ENCODE peak calls at places on chromosomes 4 and X, in five cellular contexts. One of them, this sample, is unnamed.
A peak's percentile ranks its signal among the peaks of the same experiment; 100 is the strongest.

GRCh38 chr4:150578745-150579470 is 3.0 kb upstream of the MAB21L2 start:
- DNase-seq in T1000: no peak
- DNase-seq in HCEC 1CT: peak; percentile 53
- DNase-seq in upper lobe of left lung: no peak
- DNase-seq in stimulated activated CD4-positive, alpha-beta T cell treated with anti-CD3 and anti-CD28 coated beads, Interleukin-2, amount 100 ng/mL, for 48 hours: no peak
- DNase-seq in this sample: no peak

GRCh38 chr4:124710253-124710849 is 2.2 kb downstream of the ANKRD50 start:
- DNase-seq in upper lobe of left lung: no peak
- DNase-seq in HCEC 1CT: no peak
- DNase-seq in T1000: no peak
- DNase-seq in stimulated activated CD4-positive, alpha-beta T cell treated with anti-CD3 and anti-CD28 coated beads, Interleukin-2, amount 100 ng/mL, for 48 hours: no peak
- DNase-seq in this sample: no peak

GRCh38 chrX:24767557-24767956 is 73.8 kb downstream of the POLA1 start:
- DNase-seq in stimulated activated CD4-positive, alpha-beta T cell treated with anti-CD3 and anti-CD28 coated beads, Interleukin-2, amount 100 ng/mL, for 48 hours: no peak
- DNase-seq in HCEC 1CT: peak; percentile 6
- DNase-seq in T1000: no peak
- DNase-seq in upper lobe of left lung: no peak
- DNase-seq in this sample: no peak

GRCh38 chrX:139554991-139555675 is 24.6 kb downstream of the F9 start:
- DNase-seq in HCEC 1CT: no peak
- DNase-seq in upper lobe of left lung: peak; percentile 38
- DNase-seq in T1000: no peak
- DNase-seq in stimulated activated CD4-positive, alpha-beta T cell treated with anti-CD3 and anti-CD28 coated beads, Interleukin-2, amount 100 ng/mL, for 48 hours: no peak
- DNase-seq in this sample: no peak

GRCh38 chrX:18620349-18620748 is 51.6 kb downstream of the RS1 start:
- DNase-seq in upper lobe of left lung: no peak
- DNase-seq in stimulated activated CD4-positive, alpha-beta T cell treated with anti-CD3 and anti-CD28 coated beads, Interleukin-2, amount 100 ng/mL, for 48 hours: no peak
- DNase-seq in T1000: no peak
- DNase-seq in HCEC 1CT: no peak
- DNase-seq in this sample: no peak

GRCh38 chrX:24100713-24101112 is 46.0 kb downstream of the EIF2S3 start:
- DNase-seq in HCEC 1CT: no peak
- DNase-seq in stimulated activated CD4-positive, alpha-beta T cell treated with anti-CD3 and anti-CD28 coated beads, Interleukin-2, amount 100 ng/mL, for 48 hours: no peak
- DNase-seq in T1000: no peak
- DNase-seq in upper lobe of left lung: no peak
- DNase-seq in this sample: no peak

GRCh38 chrX:30612250-30612655 is 34.7 kb upstream of the TASL start:
- DNase-seq in stimulated activated CD4-positive, alpha-beta T cell treated with anti-CD3 and anti-CD28 coated beads, Interleukin-2, amount 100 ng/mL, for 48 hours: no peak
- DNase-seq in HCEC 1CT: no peak
- DNase-seq in T1000: no peak
- DNase-seq in upper lobe of left lung: no peak
- DNase-seq in this sample: no peak

GRCh38 chr4:120718979-120719566 is 203.5 kb downstream of the PRDM5 start:
- DNase-seq in HCEC 1CT: peak; percentile 15
- DNase-seq in upper lobe of left lung: no peak
- DNase-seq in stimulated activated CD4-positive, alpha-beta T cell treated with anti-CD3 and anti-CD28 coated beads, Interleukin-2, amount 100 ng/mL, for 48 hours: no peak
- DNase-seq in T1000: no peak
- DNase-seq in this sample: no peak

GRCh38 chrX:51496501-51497291 is at the start of gene NUDT11:
- DNase-seq in HCEC 1CT: peak; percentile 57
- DNase-seq in upper lobe of left lung: peak; percentile 91
- DNase-seq in stimulated activated CD4-positive, alpha-beta T cell treated with anti-CD3 and anti-CD28 coated beads, Interleukin-2, amount 100 ng/mL, for 48 hours: peak; percentile 35
- DNase-seq in T1000: peak; percentile 39
- DNase-seq in this sample: peak; percentile 46

GRCh38 chr4:54090804-54091623 is 8.9 kb upstream of the GSX2 start:
- DNase-seq in HCEC 1CT: no peak
- DNase-seq in T1000: no peak
- DNase-seq in upper lobe of left lung: peak; percentile 83
- DNase-seq in stimulated activated CD4-positive, alpha-beta T cell treated with anti-CD3 and anti-CD28 coated beads, Interleukin-2, amount 100 ng/mL, for 48 hours: no peak
- DNase-seq in this sample: no peak

GRCh38 chrX:57282568-57282967 is 3.9 kb upstream of the FAAH2 start:
- DNase-seq in HCEC 1CT: no peak
- DNase-seq in T1000: no peak
- DNase-seq in stimulated activated CD4-positive, alpha-beta T cell treated with anti-CD3 and anti-CD28 coated beads, Interleukin-2, amount 100 ng/mL, for 48 hours: no peak
- DNase-seq in upper lobe of left lung: no peak
- DNase-seq in this sample: no peak

GRCh38 chrX:22968494-22968893 is 31.3 kb upstream of the DDX53 start:
- DNase-seq in T1000: no peak
- DNase-seq in upper lobe of left lung: no peak
- DNase-seq in HCEC 1CT: no peak
- DNase-seq in stimulated activated CD4-positive, alpha-beta T cell treated with anti-CD3 and anti-CD28 coated beads, Interleukin-2, amount 100 ng/mL, for 48 hours: no peak
- DNase-seq in this sample: no peak

GRCh38 chrX:154486052-154486395 is 391 bp downstream of the UBL4A start:
- DNase-seq in HCEC 1CT: no peak
- DNase-seq in T1000: no peak
- DNase-seq in upper lobe of left lung: peak; percentile 86
- DNase-seq in stimulated activated CD4-positive, alpha-beta T cell treated with anti-CD3 and anti-CD28 coated beads, Interleukin-2, amount 100 ng/mL, for 48 hours: peak; percentile 30
- DNase-seq in this sample: peak; percentile 29

GRCh38 chr4:11635336-11635735 is 206.6 kb upstream of the HS3ST1 start:
- DNase-seq in T1000: peak; percentile 27
- DNase-seq in upper lobe of left lung: no peak
- DNase-seq in stimulated activated CD4-positive, alpha-beta T cell treated with anti-CD3 and anti-CD28 coated beads, Interleukin-2, amount 100 ng/mL, for 48 hours: no peak
- DNase-seq in HCEC 1CT: peak; percentile 36
- DNase-seq in this sample: no peak

GRCh38 chrX:17519349-17519748 is 144.3 kb downstream of the NHS start:
- DNase-seq in T1000: no peak
- DNase-seq in stimulated activated CD4-positive, alpha-beta T cell treated with anti-CD3 and anti-CD28 coated beads, Interleukin-2, amount 100 ng/mL, for 48 hours: no peak
- DNase-seq in upper lobe of left lung: no peak
- DNase-seq in HCEC 1CT: peak; percentile 11
- DNase-seq in this sample: no peak

GRCh38 chr4:118113220-118113619 is 78.9 kb downstream of the NDST3 start:
- DNase-seq in T1000: no peak
- DNase-seq in HCEC 1CT: no peak
- DNase-seq in upper lobe of left lung: no peak
- DNase-seq in stimulated activated CD4-positive, alpha-beta T cell treated with anti-CD3 and anti-CD28 coated beads, Interleukin-2, amount 100 ng/mL, for 48 hours: no peak
- DNase-seq in this sample: no peak

GRCh38 chrX:104351173-104351769 is 96.5 kb upstream of the ESX1 start:
- DNase-seq in upper lobe of left lung: no peak
- DNase-seq in HCEC 1CT: peak; percentile 79
- DNase-seq in T1000: no peak
- DNase-seq in stimulated activated CD4-positive, alpha-beta T cell treated with anti-CD3 and anti-CD28 coated beads, Interleukin-2, amount 100 ng/mL, for 48 hours: no peak
- DNase-seq in this sample: no peak

GRCh38 chr4:78057135-78057599 is at the start of gene FRAS1:
- DNase-seq in T1000: peak; percentile 56
- DNase-seq in stimulated activated CD4-positive, alpha-beta T cell treated with anti-CD3 and anti-CD28 coated beads, Interleukin-2, amount 100 ng/mL, for 48 hours: no peak
- DNase-seq in HCEC 1CT: no peak
- DNase-seq in upper lobe of left lung: peak; percentile 84
- DNase-seq in this sample: no peak

GRCh38 chrX:153638436-153639176 is 8.4 kb upstream of the DUSP9 start:
- DNase-seq in upper lobe of left lung: peak; percentile 32
- DNase-seq in stimulated activated CD4-positive, alpha-beta T cell treated with anti-CD3 and anti-CD28 coated beads, Interleukin-2, amount 100 ng/mL, for 48 hours: no peak
- DNase-seq in HCEC 1CT: no peak
- DNase-seq in T1000: no peak
- DNase-seq in this sample: no peak

GRCh38 chr4:120682981-120683380 is 239.5 kb downstream of the PRDM5 start:
- DNase-seq in HCEC 1CT: no peak
- DNase-seq in stimulated activated CD4-positive, alpha-beta T cell treated with anti-CD3 and anti-CD28 coated beads, Interleukin-2, amount 100 ng/mL, for 48 hours: no peak
- DNase-seq in upper lobe of left lung: no peak
- DNase-seq in T1000: no peak
- DNase-seq in this sample: no peak

GRCh38 chr4:87555751-87556619 is 26.8 kb upstream of the SPARCL1 start:
- DNase-seq in HCEC 1CT: peak; percentile 51
- DNase-seq in upper lobe of left lung: no peak
- DNase-seq in T1000: peak; percentile 40
- DNase-seq in stimulated activated CD4-positive, alpha-beta T cell treated with anti-CD3 and anti-CD28 coated beads, Interleukin-2, amount 100 ng/mL, for 48 hours: no peak
- DNase-seq in this sample: no peak

GRCh38 chrX:153829799-153830631 is at the start of gene PDZD4:
- DNase-seq in stimulated activated CD4-positive, alpha-beta T cell treated with anti-CD3 and anti-CD28 coated beads, Interleukin-2, amount 100 ng/mL, for 48 hours: no peak
- DNase-seq in upper lobe of left lung: peak; percentile 70
- DNase-seq in HCEC 1CT: no peak
- DNase-seq in T1000: no peak
- DNase-seq in this sample: no peak

GRCh38 chr4:171473155-171473554 is 340.0 kb upstream of the GALNTL6 start:
- DNase-seq in upper lobe of left lung: no peak
- DNase-seq in HCEC 1CT: no peak
- DNase-seq in T1000: no peak
- DNase-seq in stimulated activated CD4-positive, alpha-beta T cell treated with anti-CD3 and anti-CD28 coated beads, Interleukin-2, amount 100 ng/mL, for 48 hours: no peak
- DNase-seq in this sample: no peak

GRCh38 chr4:139301821-139302611 is at the start of gene NDUFC1:
- DNase-seq in stimulated activated CD4-positive, alpha-beta T cell treated with anti-CD3 and anti-CD28 coated beads, Interleukin-2, amount 100 ng/mL, for 48 hours: peak; percentile 42
- DNase-seq in upper lobe of left lung: peak; percentile 86
- DNase-seq in T1000: no peak
- DNase-seq in HCEC 1CT: peak; percentile 23
- DNase-seq in this sample: peak; percentile 64

GRCh38 chrX:103453655-103454054 is 65.6 kb downstream of the RAB40A start:
- DNase-seq in stimulated activated CD4-positive, alpha-beta T cell treated with anti-CD3 and anti-CD28 coated beads, Interleukin-2, amount 100 ng/mL, for 48 hours: no peak
- DNase-seq in T1000: no peak
- DNase-seq in HCEC 1CT: peak; percentile 95
- DNase-seq in upper lobe of left lung: no peak
- DNase-seq in this sample: no peak

GRCh38 chrX:110944323-110944761 is 148.7 kb upstream of the CHRDL1 start:
- DNase-seq in T1000: no peak
- DNase-seq in stimulated activated CD4-positive, alpha-beta T cell treated with anti-CD3 and anti-CD28 coated beads, Interleukin-2, amount 100 ng/mL, for 48 hours: no peak
- DNase-seq in upper lobe of left lung: peak; percentile 54
- DNase-seq in HCEC 1CT: no peak
- DNase-seq in this sample: no peak

GRCh38 chrX:24435038-24435437 is 30.0 kb upstream of the PDK3 start:
- DNase-seq in HCEC 1CT: no peak
- DNase-seq in upper lobe of left lung: no peak
- DNase-seq in stimulated activated CD4-positive, alpha-beta T cell treated with anti-CD3 and anti-CD28 coated beads, Interleukin-2, amount 100 ng/mL, for 48 hours: no peak
- DNase-seq in T1000: no peak
- DNase-seq in this sample: no peak

GRCh38 chr4:65416875-65417274 is 253.4 kb downstream of the EPHA5 start:
- DNase-seq in HCEC 1CT: peak; percentile 11
- DNase-seq in T1000: no peak
- DNase-seq in upper lobe of left lung: no peak
- DNase-seq in stimulated activated CD4-positive, alpha-beta T cell treated with anti-CD3 and anti-CD28 coated beads, Interleukin-2, amount 100 ng/mL, for 48 hours: no peak
- DNase-seq in this sample: no peak

GRCh38 chr4:34814266-34814665 is 1430.0 kb downstream of the ARAP2 start:
- DNase-seq in T1000: no peak
- DNase-seq in upper lobe of left lung: no peak
- DNase-seq in HCEC 1CT: no peak
- DNase-seq in stimulated activated CD4-positive, alpha-beta T cell treated with anti-CD3 and anti-CD28 coated beads, Interleukin-2, amount 100 ng/mL, for 48 hours: no peak
- DNase-seq in this sample: no peak

GRCh38 chr4:15781427-15782095 is 3.4 kb downstream of the CD38 start:
- DNase-seq in stimulated activated CD4-positive, alpha-beta T cell treated with anti-CD3 and anti-CD28 coated beads, Interleukin-2, amount 100 ng/mL, for 48 hours: no peak
- DNase-seq in HCEC 1CT: no peak
- DNase-seq in upper lobe of left lung: no peak
- DNase-seq in T1000: no peak
- DNase-seq in this sample: peak; percentile 40

GRCh38 chr4:2071912-2072867 is 13.1 kb downstream of the NAT8L start:
- DNase-seq in stimulated activated CD4-positive, alpha-beta T cell treated with anti-CD3 and anti-CD28 coated beads, Interleukin-2, amount 100 ng/mL, for 48 hours: no peak
- DNase-seq in HCEC 1CT: no peak
- DNase-seq in T1000: no peak
- DNase-seq in upper lobe of left lung: peak; percentile 66
- DNase-seq in this sample: no peak